ENCODE peak calls at places on chromosome 16, in nine cellular contexts. J is astrocyte, O is fibroblast of pulmonary artery, F is progenitor cell of endocrine pancreas, P is upper lobe of right lung, S is esophagus muscularis mucosa, B is HL-60, E is neural crest cell, T is GM10248. D is an unnamed sample.

GRCh38 chr16:57536306-57537193 is at the start of gene CCDC102A:
- DNase-seq in J (no peak), O (no peak), F (no peak), P (no peak), S (no peak), B (no peak), E (peak), T (peak), D (peak)

GRCh38 chr16:12147681-12148479 is 171.3 kb downstream of the SNX29 start:
- DNase-seq in J (no peak), O (no peak), F (no peak), P (no peak), S (no peak), B (no peak), E (no peak), T (no peak), D (peak)

GRCh38 chr16:4787627-4788482 is at the start of gene SEPTIN12:
- DNase-seq in J (no peak), O (no peak), F (no peak), P (no peak), S (no peak), B (no peak), E (no peak), T (no peak), D (no peak)

GRCh38 chr16:80263181-80263823 is 277.5 kb upstream of the DYNLRB2 start:
- DNase-seq in J (no peak), O (no peak), F (no peak), P (no peak), S (no peak), B (no peak), E (no peak), T (no peak), D (no peak)

GRCh38 chr16:525123-525519 is 2.4 kb upstream of the CAPN15 start:
- DNase-seq in J (no peak), O (no peak), F (no peak), P (no peak), S (no peak), B (no peak), E (no peak), T (no peak), D (no peak)

GRCh38 chr16:66476328-66477027 is 49.4 kb downstream of the BEAN1 start:
- DNase-seq in J (no peak), O (no peak), F (no peak), P (no peak), S (no peak), B (no peak), E (no peak), T (peak), D (peak)

GRCh38 chr16:26665166-26665939 is 401.4 kb upstream of the C16orf82 start:
- DNase-seq in J (no peak), O (no peak), F (no peak), P (no peak), S (peak), B (no peak), E (no peak), T (no peak), D (no peak)

GRCh38 chr16:2063861-2064260 is 16.1 kb downstream of the TSC2 start:
- DNase-seq in J (no peak), O (no peak), F (no peak), P (no peak), S (no peak), B (no peak), E (no peak), T (no peak), D (no peak)

GRCh38 chr16:4067262-4068001 is 48.8 kb downstream of the ADCY9 start:
- DNase-seq in J (no peak), O (no peak), F (no peak), P (no peak), S (no peak), B (no peak), E (no peak), T (no peak), D (peak)

GRCh38 chr16:70267516-70267915 is 15.8 kb upstream of the EXOSC6 start:
- DNase-seq in J (peak), O (peak), F (no peak), P (peak), S (no peak), B (peak), E (peak), T (no peak), D (peak)

GRCh38 chr16:9525037-9525436 is 433.6 kb downstream of the HAPSTR1 start:
- DNase-seq in J (no peak), O (no peak), F (no peak), P (no peak), S (no peak), B (no peak), E (no peak), T (no peak), D (no peak)

GRCh38 chr16:59707441-59707840 is 973.3 kb upstream of the GOT2 start:
- DNase-seq in J (no peak), O (no peak), F (no peak), P (no peak), S (no peak), B (no peak), E (no peak), T (no peak), D (no peak)

GRCh38 chr16:67509016-67509415 is 19.6 kb upstream of the RIPOR1 start:
- DNase-seq in J (no peak), O (no peak), F (no peak), P (no peak), S (no peak), B (no peak), E (no peak), T (no peak), D (no peak)

GRCh38 chr16:58459344-58460218 is 40.4 kb upstream of the NDRG4 start:
- DNase-seq in J (peak), O (peak), F (no peak), P (no peak), S (no peak), B (no peak), E (no peak), T (no peak), D (no peak)

GRCh38 chr16:528111-529011 is 849 bp downstream of the CAPN15 start:
- DNase-seq in J (peak), O (peak), F (no peak), P (no peak), S (no peak), B (peak), E (no peak), T (no peak), D (peak)

GRCh38 chr16:87431926-87432325 is 39.8 kb downstream of the MAP1LC3B start:
- DNase-seq in J (peak), O (peak), F (no peak), P (no peak), S (no peak), B (no peak), E (no peak), T (no peak), D (no peak)

GRCh38 chr16:65523258-65523950 is 401.5 kb upstream of the CDH11 start:
- DNase-seq in J (no peak), O (no peak), F (no peak), P (no peak), S (no peak), B (no peak), E (no peak), T (no peak), D (no peak)

GRCh38 chr16:31225193-31225592 is 8.3 kb upstream of the PYDC1 start:
- DNase-seq in J (no peak), O (no peak), F (no peak), P (no peak), S (no peak), B (no peak), E (no peak), T (peak), D (no peak)

GRCh38 chr16:86355951-86356350 is 154.4 kb upstream of the FOXF1 start:
- DNase-seq in J (no peak), O (no peak), F (no peak), P (no peak), S (no peak), B (no peak), E (no peak), T (no peak), D (no peak)

GRCh38 chr16:79372504-79373184 is 227.9 kb downstream of the MAF start:
- DNase-seq in J (peak), O (peak), F (no peak), P (no peak), S (no peak), B (no peak), E (no peak), T (no peak), D (peak)

GRCh38 chr16:11100239-11100750 is 155.7 kb downstream of the SOCS1 start:
- DNase-seq in J (peak), O (peak), F (no peak), P (no peak), S (no peak), B (no peak), E (no peak), T (peak), D (peak)

GRCh38 chr16:11101283-11101682 is 154.7 kb downstream of the SOCS1 start:
- DNase-seq in J (no peak), O (no peak), F (no peak), P (no peak), S (no peak), B (no peak), E (no peak), T (no peak), D (no peak)

GRCh38 chr16:11102523-11102898 is 153.5 kb downstream of the SOCS1 start:
- DNase-seq in J (no peak), O (no peak), F (no peak), P (no peak), S (no peak), B (no peak), E (no peak), T (no peak), D (no peak)

GRCh38 chr16:11099672-11100195 is 155.4 kb downstream of the CLEC16A start:
- DNase-seq in J (no peak), O (no peak), F (no peak), P (no peak), S (no peak), B (no peak), E (no peak), T (no peak), D (no peak)

DNA sequence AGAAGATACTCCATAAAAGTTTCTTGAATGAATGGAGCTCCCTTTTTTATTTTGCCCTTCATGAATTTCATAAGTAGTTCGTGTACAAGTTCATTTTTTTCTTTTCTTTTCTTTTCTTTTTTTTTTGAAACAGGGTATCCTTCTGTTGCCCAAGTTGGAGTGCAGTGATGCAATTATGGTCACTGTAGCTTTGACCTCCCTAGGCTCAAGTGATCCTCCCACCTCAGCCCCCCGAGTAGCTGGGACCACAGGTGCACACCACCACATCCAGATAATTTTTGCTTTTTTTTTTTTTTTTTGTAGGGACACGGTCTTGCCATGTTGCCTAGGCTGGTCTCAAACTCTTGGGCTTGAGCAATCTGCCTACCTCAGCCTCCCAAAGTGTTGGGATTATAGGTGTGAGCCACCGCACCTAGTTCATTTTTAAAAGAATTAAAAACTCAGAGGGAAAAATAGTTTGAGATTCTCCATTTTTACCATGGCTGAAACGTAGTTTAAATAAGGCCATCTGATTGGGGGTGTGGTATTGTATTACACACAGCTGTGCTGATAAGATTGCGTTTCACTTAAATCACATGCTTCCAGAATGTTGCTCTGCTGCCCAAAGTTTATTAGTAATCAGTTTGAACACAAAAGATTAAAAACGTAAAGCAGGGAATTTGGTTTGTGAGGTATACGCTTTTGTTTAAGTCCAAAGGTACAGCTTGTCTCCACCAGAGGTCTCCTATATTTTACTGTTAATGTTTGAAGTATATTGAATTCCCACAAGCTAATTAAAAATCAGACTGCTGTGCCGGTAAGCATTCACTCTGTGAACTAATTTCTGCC is 154.1 kb downstream of the SOCS1 start:
- DNase-seq in J (peak), O (peak), F (no peak), P (no peak), S (no peak), B (no peak), E (no peak), T (no peak), D (no peak)
- TF ChIP-seq CTCF in J (peak), O (peak), F (no peak), P (no peak), S (no peak), B (no peak), E (no peak), T (no peak), D (no peak)

DNA sequence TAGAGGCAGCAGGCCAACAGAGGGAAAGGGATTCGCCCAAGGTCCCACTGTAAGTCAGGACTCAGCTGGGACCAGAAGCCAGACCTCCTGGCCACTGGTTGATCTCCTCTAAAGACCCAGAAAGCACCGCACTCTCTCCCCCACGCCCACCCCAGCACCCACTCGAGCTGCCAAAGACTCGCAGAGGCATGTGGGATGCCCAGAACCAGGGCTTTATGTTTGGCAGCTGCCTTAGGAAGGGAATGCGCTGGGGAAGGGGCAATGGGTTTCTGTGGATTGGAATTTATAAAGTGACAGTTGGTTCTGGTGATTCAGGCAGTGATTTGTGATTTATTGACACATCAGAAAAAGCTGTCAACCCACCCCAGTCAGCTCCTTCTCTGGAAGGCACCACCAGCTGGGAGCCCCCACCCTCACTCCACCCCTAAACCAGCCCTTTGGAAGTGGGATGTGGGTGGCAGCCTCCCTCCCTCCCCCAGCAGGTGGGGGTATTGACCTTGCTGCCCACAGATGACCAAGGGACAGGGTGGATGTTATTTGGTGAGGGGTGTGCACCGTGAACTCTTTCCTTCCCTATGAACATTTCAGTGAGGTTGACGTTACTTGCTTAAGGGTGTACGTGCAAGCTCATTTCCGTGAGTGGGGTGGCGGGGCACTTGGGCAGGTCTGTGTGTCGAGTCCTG is 76.6 kb upstream of the DNAJA2 start:
- DNase-seq in J (no peak), O (no peak), F (no peak), P (no peak), S (no peak), B (no peak), E (no peak), T (no peak), D (no peak)
- TF ChIP-seq CTCF in J (no peak), O (peak), F (no peak), P (no peak), S (no peak), B (no peak), E (no peak), T (peak), D (no peak)

GRCh38 chr16:89412811-89413210 is 77.5 kb downstream of the ANKRD11 start:
- DNase-seq in J (no peak), O (no peak), F (no peak), P (no peak), S (no peak), B (no peak), E (peak), T (no peak), D (no peak)

GRCh38 chr16:89411335-89411850 is 79.0 kb downstream of the ANKRD11 start:
- DNase-seq in J (no peak), O (no peak), F (no peak), P (no peak), S (no peak), B (no peak), E (no peak), T (no peak), D (no peak)

GRCh38 chr16:89409161-89409711 is 81.1 kb downstream of the ANKRD11 start:
- DNase-seq in J (no peak), O (peak), F (no peak), P (no peak), S (no peak), B (no peak), E (no peak), T (no peak), D (peak)

GRCh38 chr16:89410322-89410721 is 80.0 kb downstream of the ANKRD11 start:
- DNase-seq in J (no peak), O (no peak), F (no peak), P (no peak), S (no peak), B (no peak), E (no peak), T (no peak), D (no peak)

GRCh38 chr16:89410794-89411309 is 79.5 kb downstream of the ANKRD11 start:
- DNase-seq in J (peak), O (peak), F (no peak), P (peak), S (no peak), B (no peak), E (no peak), T (no peak), D (no peak)
- TF ChIP-seq CTCF in J (no peak), O (peak), F (no peak), P (no peak), S (no peak), B (no peak), E (no peak), T (no peak), D (no peak)

DNA sequence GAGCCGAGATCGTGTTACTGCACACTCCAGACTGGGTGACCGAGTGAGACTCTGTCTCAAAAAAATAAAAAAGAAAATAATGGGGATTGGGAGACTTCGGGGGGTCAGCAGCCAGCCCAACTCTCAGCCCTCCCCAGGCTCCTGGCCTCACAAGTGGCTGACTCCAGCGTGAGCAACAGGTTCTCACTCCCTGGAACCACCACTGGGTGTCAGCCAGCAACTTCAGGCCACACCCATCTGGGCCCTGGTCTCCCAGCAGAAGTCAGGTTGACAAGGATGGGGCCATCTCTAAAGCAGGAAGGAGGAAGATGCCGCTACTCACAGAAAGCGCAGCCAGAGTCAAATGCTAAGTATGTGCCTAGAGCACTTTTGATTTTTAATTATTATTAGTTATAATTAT is 139.4 kb downstream of the C16orf78 start:
- DNase-seq in J (no peak), O (no peak), F (no peak), P (peak), S (no peak), B (no peak), E (no peak), T (no peak), D (peak)
- TF ChIP-seq CTCF in J (no peak), O (no peak), F (peak), P (no peak), S (no peak), B (no peak), E (peak), T (peak), D (peak)